ENCODE peak calls at places on chromosomes 7 and 10, in eight cellular contexts. E is BJ; A is neural progenitor cell; M is stimulated activated CD8-positive, alpha-beta memory T cell treated with anti-CD3 and anti-CD28 coated beads, Interleukin-4, amount 100 ng/mL, for 48 hours; T is iPS DF 19.7; R is hepatocyte; N is left ventricle myocardium superior; K is A172. V is an unnamed sample.

GRCh38 chr10:122244001-122244715 is 26.9 kb upstream of the BTBD16 start:
- DNase-seq in E (no peak), A (no peak), M (no peak), T (no peak), R (no peak), N (no peak), K (no peak), V (no peak)

GRCh38 chr10:94315975-94316464 is 46.7 kb downstream of the NOC3L start:
- DNase-seq in E (no peak), A (peak), M (no peak), T (no peak), R (peak), N (no peak), K (no peak), V (no peak)

GRCh38 chr7:128311003-128311402 is 32.7 kb downstream of the RBM28 start:
- DNase-seq in E (no peak), A (no peak), M (no peak), T (no peak), R (peak), N (no peak), K (no peak), V (peak)

GRCh38 chr7:129947701-129948100 is 5.1 kb downstream of the UBE2H start:
- DNase-seq in E (no peak), A (no peak), M (no peak), T (no peak), R (no peak), N (no peak), K (no peak), V (peak)

GRCh38 chr7:3267928-3268690 is 32.9 kb upstream of the SDK1 start:
- DNase-seq in E (peak), A (no peak), M (no peak), T (no peak), R (peak), N (no peak), K (peak), V (peak)

GRCh38 chr7:41918597-41918996 is 215.7 kb upstream of the INHBA start:
- DNase-seq in E (peak), A (no peak), M (no peak), T (no peak), R (no peak), N (no peak), K (peak), V (peak)

GRCh38 chr10:124329941-124330340 is 88.8 kb downstream of the OAT start:
- DNase-seq in E (no peak), A (no peak), M (no peak), T (no peak), R (no peak), N (no peak), K (no peak), V (no peak)

GRCh38 chr10:35552622-35553342 is 52.4 kb upstream of the GJD4 start:
- DNase-seq in E (no peak), A (no peak), M (no peak), T (no peak), R (no peak), N (no peak), K (peak), V (peak)

GRCh38 chr10:118310822-118311221 is 31.3 kb downstream of the FAM204A start:
- DNase-seq in E (peak), A (no peak), M (no peak), T (no peak), R (no peak), N (no peak), K (no peak), V (no peak)

GRCh38 chr7:70634610-70635068 is 497.3 kb upstream of the GALNT17 start:
- DNase-seq in E (peak), A (no peak), M (no peak), T (no peak), R (no peak), N (no peak), K (peak), V (peak)

GRCh38 chr7:113100091-113100723 is 13.6 kb upstream of the GPR85 start:
- DNase-seq in E (no peak), A (no peak), M (no peak), T (no peak), R (peak), N (peak), K (no peak), V (peak)

GRCh38 chr10:21649441-21649872 is 115.4 kb downstream of the MLLT10 start:
- DNase-seq in E (no peak), A (no peak), M (no peak), T (no peak), R (no peak), N (no peak), K (peak), V (peak)

GRCh38 chr10:18158698-18159342 is 18.6 kb downstream of the CACNB2 start:
- DNase-seq in E (no peak), A (no peak), M (no peak), T (no peak), R (no peak), N (no peak), K (no peak), V (no peak)

GRCh38 chr7:1571261-1571650 is 1.4 kb upstream of the PSMG3 start:
- DNase-seq in E (peak), A (no peak), M (no peak), T (no peak), R (peak), N (no peak), K (no peak), V (peak)

GRCh38 chr10:130648807-130649206 is 512.6 kb downstream of the GLRX3 start:
- DNase-seq in E (no peak), A (no peak), M (no peak), T (no peak), R (no peak), N (no peak), K (no peak), V (no peak)

GRCh38 chr10:22712959-22713852 is 1.2 kb downstream of the PIP4K2A start:
- DNase-seq in E (no peak), A (peak), M (peak), T (no peak), R (peak), N (peak), K (no peak), V (peak)

GRCh38 chr10:131975003-131975402 is 6.7 kb downstream of the BNIP3 start:
- DNase-seq in E (no peak), A (no peak), M (no peak), T (no peak), R (no peak), N (no peak), K (no peak), V (no peak)

GRCh38 chr7:48389977-48390376 is 218.7 kb downstream of the ABCA13 start:
- DNase-seq in E (no peak), A (no peak), M (no peak), T (no peak), R (peak), N (no peak), K (peak), V (peak)

GRCh38 chr10:4345842-4346241 is 480.2 kb upstream of the AKR1E2 start:
- DNase-seq in E (no peak), A (no peak), M (no peak), T (no peak), R (no peak), N (no peak), K (no peak), V (no peak)

GRCh38 chr10:70551971-70552422 is 50.5 kb downstream of the PRF1 start:
- DNase-seq in E (peak), A (no peak), M (no peak), T (no peak), R (peak), N (no peak), K (no peak), V (peak)

GRCh38 chr7:26186364-26187311 is 13.9 kb downstream of the HNRNPA2B1 start:
- DNase-seq in E (no peak), A (no peak), M (no peak), T (no peak), R (no peak), N (no peak), K (no peak), V (no peak)

GRCh38 chr7:95811846-95812445 is 39.6 kb downstream of the DYNC1I1 start:
- DNase-seq in E (no peak), A (no peak), M (no peak), T (no peak), R (peak), N (no peak), K (no peak), V (no peak)

GRCh38 chr7:91228327-91228726 is 35.9 kb upstream of the FZD1 start:
- DNase-seq in E (no peak), A (no peak), M (no peak), T (no peak), R (no peak), N (no peak), K (no peak), V (no peak)

GRCh38 chr7:1316086-1316485 is 83.4 kb downstream of the UNCX start:
- DNase-seq in E (no peak), A (no peak), M (no peak), T (no peak), R (no peak), N (no peak), K (no peak), V (no peak)

GRCh38 chr10:110398419-110399162 is 93.9 kb upstream of the SMNDC1 start:
- DNase-seq in E (peak), A (peak), M (no peak), T (no peak), R (peak), N (no peak), K (peak), V (peak)

GRCh38 chr10:77266242-77266641 is 371.4 kb downstream of the KCNMA1 start:
- DNase-seq in E (no peak), A (no peak), M (no peak), T (no peak), R (no peak), N (no peak), K (no peak), V (no peak)

GRCh38 chr10:13608246-13608853 is 21.6 kb downstream of the PRPF18 start:
- DNase-seq in E (peak), A (no peak), M (no peak), T (no peak), R (no peak), N (no peak), K (no peak), V (no peak)

GRCh38 chr7:93092757-93093370 is 24.9 kb downstream of the SAMD9 start:
- DNase-seq in E (no peak), A (peak), M (no peak), T (peak), R (no peak), N (no peak), K (peak), V (peak)

GRCh38 chr7:121273467-121274167 is 55.2 kb upstream of the WNT16 start:
- DNase-seq in E (no peak), A (no peak), M (no peak), T (no peak), R (no peak), N (peak), K (no peak), V (no peak)

GRCh38 chr7:142557971-142558582 is 191.2 kb upstream of the PRSS1 start:
- DNase-seq in E (no peak), A (peak), M (peak), T (no peak), R (peak), N (no peak), K (peak), V (peak)

GRCh38 chr7:157932498-157933218 is 595.9 kb downstream of the DNAJB6 start:
- DNase-seq in E (no peak), A (no peak), M (no peak), T (no peak), R (no peak), N (no peak), K (peak), V (peak)

GRCh38 chr10:69508738-69509340 is 57.6 kb downstream of the TSPAN15 start:
- DNase-seq in E (no peak), A (no peak), M (no peak), T (no peak), R (peak), N (peak), K (no peak), V (no peak)

GRCh38 chr10:113319450-113319849 is 233.4 kb upstream of the HABP2 start:
- DNase-seq in E (no peak), A (no peak), M (no peak), T (no peak), R (no peak), N (no peak), K (peak), V (peak)

GRCh38 chr7:127609297-127609696 is 8.6 kb downstream of the PAX4 start:
- DNase-seq in E (no peak), A (no peak), M (no peak), T (no peak), R (no peak), N (no peak), K (no peak), V (no peak)

GRCh38 chr10:87694011-87694794 is 34.5 kb downstream of the PAPSS2 start:
- DNase-seq in E (no peak), A (no peak), M (no peak), T (no peak), R (no peak), N (no peak), K (no peak), V (peak)

GRCh38 chr10:12954866-12955265 is 46.6 kb downstream of the CCDC3 start:
- DNase-seq in E (no peak), A (no peak), M (no peak), T (no peak), R (no peak), N (no peak), K (no peak), V (no peak)

GRCh38 chr10:62715383-62715782 is 89.1 kb upstream of the ADO start:
- DNase-seq in E (no peak), A (no peak), M (no peak), T (no peak), R (no peak), N (no peak), K (no peak), V (no peak)